ENCODE peak calls at places on chromosomes 3 and 15, in eight cellular contexts. P, H, C, Z, J, U, K and S are unnamed samples. For H3K27me3, the result is how much of the 10 kb centered on the place peaks cover.

GRCh38 chr15:38411902-38412301 is 42.0 kb upstream of the FAM98B start:
- DNase-seq in J (no peak), H (no peak), P (no peak), U (no peak), K (no peak), C (peak), Z (no peak), S (no peak)

GRCh38 chr3:124634210-124635168 is 95.8 kb upstream of the UMPS start:
- DNase-seq in C (no peak), H (no peak), J (no peak), K (no peak), U (no peak), Z (no peak), P (no peak), S (no peak)

GRCh38 chr3:179853176-179853575 is 183.6 kb downstream of the PEX5L start:
- DNase-seq in C (peak), H (no peak), K (no peak), Z (no peak), P (no peak), U (no peak), J (peak), S (peak)

GRCh38 chr3:53544357-53544756 is 49.9 kb downstream of the CACNA1D start:
- DNase-seq in C (no peak), K (no peak), Z (no peak), U (no peak), H (no peak), J (no peak), P (no peak), S (no peak)

GRCh38 chr15:95929232-95929846 is 401.2 kb upstream of the NR2F2 start:
- DNase-seq in K (no peak), Z (no peak), J (no peak), H (no peak), C (peak), U (no peak), P (no peak), S (no peak)

GRCh38 chr3:144394052-144394451 is 422.4 kb downstream of the DIPK2A start:
- DNase-seq in P (no peak), U (no peak), C (no peak), Z (no peak), J (no peak), H (no peak), K (no peak), S (peak)

GRCh38 chr3:52041118-52041847 is 15.1 kb downstream of the DUSP7 start:
- DNase-seq in K (no peak), H (no peak), C (no peak), U (peak), J (no peak), Z (no peak), P (no peak), S (no peak)

GRCh38 chr3:111872948-111873347 is 13.9 kb downstream of the PHLDB2 start:
- DNase-seq in P (no peak), U (no peak), H (no peak), Z (no peak), J (no peak), K (no peak), C (no peak), S (no peak)

GRCh38 chr3:76661527-76662250 is 378.2 kb upstream of the ROBO2 start:
- DNase-seq in K (no peak), P (no peak), H (no peak), J (no peak), C (no peak), U (no peak), Z (no peak), S (no peak)

GRCh38 chr3:99895706-99896441 is 78.2 kb downstream of the CMSS1 start:
- DNase-seq in K (no peak), Z (no peak), J (no peak), H (no peak), U (no peak), P (no peak), C (peak), S (peak)

GRCh38 chr3:10198761-10199688 is 34.3 kb downstream of the IRAK2 start:
- DNase-seq in C (peak), U (no peak), Z (peak), H (peak), P (peak), J (no peak), K (peak), S (peak)

GRCh38 chr15:78060232-78060631 is 17.3 kb downstream of the TBC1D2B start:
- DNase-seq in U (no peak), Z (no peak), K (no peak), C (no peak), J (no peak), P (no peak), H (no peak), S (no peak)

GRCh38 chr3:121545049-121545563 is 682 bp downstream of the POLQ start:
- DNase-seq in K (no peak), J (peak), C (peak), H (no peak), P (no peak), U (no peak), Z (no peak), S (peak)

GRCh38 chr3:190192807-190193206 is 72.1 kb upstream of the P3H2 start:
- DNase-seq in P (no peak), J (no peak), U (no peak), Z (no peak), C (peak), H (no peak), K (no peak), S (no peak)

GRCh38 chr15:45064386-45064785 is 41.4 kb downstream of the SORD start:
- DNase-seq in U (no peak), P (no peak), J (no peak), C (peak), H (no peak), K (no peak), Z (no peak), S (peak)

GRCh38 chr15:29978411-29979382 is 104.1 kb upstream of the GOLGA8J start:
- DNase-seq in H (no peak), K (no peak), P (no peak), J (no peak), C (peak), Z (no peak), U (no peak), S (no peak)

GRCh38 chr15:29862271-29862670 is 40.0 kb upstream of the TJP1 start:
- DNase-seq in K (no peak), P (no peak), U (no peak), J (no peak), Z (no peak), C (peak), H (no peak), S (no peak)

GRCh38 chr15:31801152-31801551 is 229.2 kb upstream of the CHRNA7 start:
- DNase-seq in H (peak), C (no peak), P (no peak), K (no peak), Z (no peak), U (no peak), J (peak), S (no peak)

GRCh38 chr3:141383555-141384129 is 15.3 kb downstream of the ZBTB38 start:
- DNase-seq in P (no peak), C (peak), Z (no peak), U (no peak), K (no peak), H (no peak), J (no peak), S (no peak)

GRCh38 chr15:52679232-52680040 is at the start of gene ATOSA:
- DNase-seq in U (peak), Z (peak), P (peak), C (peak), J (peak), K (peak), H (peak), S (peak)

GRCh38 chr3:117893638-117894037 is 1141.0 kb downstream of the IGSF11 start:
- DNase-seq in U (no peak), Z (no peak), H (no peak), C (no peak), J (no peak), K (no peak), P (no peak), S (no peak)

GRCh38 chr3:154886437-154886836 is 193.7 kb upstream of the MME start:
- DNase-seq in P (no peak), K (no peak), C (peak), H (no peak), J (no peak), Z (no peak), U (no peak), S (peak)

GRCh38 chr15:28919201-28919627 is 33.4 kb downstream of the APBA2 start:
- DNase-seq in K (no peak), H (no peak), J (no peak), Z (no peak), U (no peak), C (no peak), P (no peak), S (no peak)

GRCh38 chr15:83446417-83446816 is 724 bp upstream of the SH3GL3 start:
- DNase-seq in H (no peak), J (no peak), C (no peak), Z (no peak), P (no peak), U (no peak), K (no peak), S (no peak)

GRCh38 chr3:51709004-51709420 is 2.1 kb downstream of the GRM2 start:
- DNase-seq in C (no peak), U (no peak), H (peak), K (no peak), J (no peak), P (no peak), Z (peak), S (no peak)

GRCh38 chr15:55241895-55242294 is 45.2 kb upstream of the RSL24D1 start:
- DNase-seq in H (no peak), P (no peak), J (no peak), C (peak), K (no peak), Z (no peak), U (no peak), S (peak)

GRCh38 chr3:66428733-66429132 is 72.1 kb downstream of the LRIG1 start:
- DNase-seq in H (peak), K (no peak), Z (peak), U (peak), C (peak), P (peak), J (no peak), S (peak)

GRCh38 chr15:40454904-40455391 is 14.2 kb downstream of the BAHD1 start:
- DNase-seq in Z (no peak), C (peak), H (no peak), J (no peak), K (no peak), U (no peak), P (no peak), S (peak)

GRCh38 chr15:29872716-29873115 is 50.4 kb upstream of the TJP1 start:
- DNase-seq in C (no peak), U (peak), P (no peak), Z (no peak), K (no peak), J (no peak), H (no peak), S (no peak)

GRCh38 chr3:58082047-58082446 is 73.8 kb downstream of the FLNB start:
- DNase-seq in Z (peak), H (no peak), K (no peak), U (no peak), P (peak), C (peak), J (no peak), S (peak)

GRCh38 chr3:106880206-106880605 is 497.0 kb upstream of the CCDC54 start:
- DNase-seq in P (no peak), Z (no peak), C (no peak), H (no peak), U (no peak), K (no peak), J (peak), S (no peak)

GRCh38 chr15:57914350-57915055 is 151.0 kb downstream of the ALDH1A2 start:
- DNase-seq in K (no peak), Z (no peak), H (no peak), C (no peak), J (no peak), U (no peak), P (no peak), S (no peak)

GRCh38 chr3:129892857-129893615 is 475 bp downstream of the TMCC1 start:
- DNase-seq in P (peak), J (peak), C (peak), Z (peak), K (peak), U (peak), H (peak), S (no peak)

GRCh38 chr3:100063929-100064461 is 50.3 kb downstream of the FILIP1L start:
- DNase-seq in H (no peak), C (peak), K (no peak), U (no peak), Z (no peak), P (no peak), J (no peak), S (no peak)

GRCh38 chr3:38227989-38228388 is 37.6 kb upstream of the SLC22A13 start:
- DNase-seq in H (no peak), C (peak), J (no peak), K (no peak), P (no peak), Z (no peak), U (no peak), S (peak)

GRCh38 chr3:115062009-115062408 is 85.1 kb downstream of the ZBTB20 start:
- DNase-seq in U (no peak), C (no peak), Z (no peak), K (no peak), J (peak), H (no peak), P (no peak), S (no peak)

DNA sequence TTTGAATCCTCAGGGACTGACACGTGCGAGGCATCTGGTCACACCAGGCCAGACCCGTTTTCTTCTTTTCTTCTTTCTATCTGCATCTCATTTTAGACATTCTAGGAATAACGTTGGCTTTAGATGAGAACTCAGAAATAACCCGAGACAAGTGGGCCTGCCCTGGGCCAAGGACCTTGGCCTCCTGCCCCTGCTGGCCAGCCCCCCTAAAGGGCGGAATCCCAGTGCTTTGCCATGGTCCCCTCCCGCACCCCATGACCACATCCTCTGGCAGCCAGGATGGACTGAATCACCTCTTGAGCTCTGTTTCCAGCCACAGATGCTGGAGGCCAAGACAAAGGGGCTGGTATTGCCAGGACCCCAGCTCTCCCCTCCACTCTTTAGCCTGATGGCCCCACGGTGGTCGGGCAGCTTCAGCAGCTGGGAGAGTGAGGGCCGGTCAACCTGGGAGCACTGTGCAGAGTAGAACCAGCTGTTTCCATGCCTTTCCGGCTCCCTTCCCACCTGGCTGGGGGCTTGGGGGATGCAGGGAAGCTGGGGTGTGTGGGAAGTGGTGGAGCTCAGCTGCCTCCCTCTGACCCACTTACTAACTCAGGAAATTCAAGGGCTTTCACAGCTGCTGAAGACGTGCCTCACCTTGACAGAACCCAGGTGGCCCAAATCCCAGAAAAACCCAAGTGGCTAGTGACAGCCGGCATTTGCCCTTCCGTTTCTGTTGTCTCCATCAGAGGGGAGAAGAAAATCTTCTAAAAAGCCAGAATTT is 190.9 kb downstream of the FAM43A start:
- DNase-seq in C (no peak), Z (no peak), U (no peak), P (no peak), J (no peak), H (no peak), K (no peak), S (no peak)
- H3K4me3 ChIP-seq in C (no peak), Z (no peak), U (no peak), P (no peak), J (no peak), H (no peak), K (no peak), S (no peak)

GRCh38 chr3:71851878-71852277 is 66.9 kb upstream of the PROK2 start:
- DNase-seq in J (no peak), U (no peak), C (no peak), P (no peak), K (no peak), Z (no peak), H (no peak), S (no peak)
- H3K27me3 ChIP-seq in J (under half), U (under half), C (under half), P (under half), K (under half), Z (under half), H (under half), S (under half)

GRCh38 chr3:6861989-6862879 is 1.3 kb downstream of the GRM7 start:
- DNase-seq in C (no peak), H (no peak), U (no peak), J (no peak), K (no peak), Z (no peak), P (no peak), S (no peak)

GRCh38 chr3:6862880-6863195 is 1.9 kb downstream of the GRM7 start:
- DNase-seq in P (no peak), K (no peak), Z (no peak), J (no peak), C (no peak), U (no peak), H (no peak), S (no peak)

GRCh38 chr3:6860149-6860548 is 766 bp upstream of the GRM7 start:
- DNase-seq in C (no peak), J (no peak), U (no peak), H (no peak), Z (no peak), P (no peak), K (no peak), S (no peak)

GRCh38 chr3:6860911-6861330 is at the start of gene GRM7:
- DNase-seq in K (no peak), C (no peak), J (peak), Z (no peak), U (peak), P (no peak), H (peak), S (no peak)

GRCh38 chr3:6861331-6861988 is 545 bp downstream of the GRM7 start:
- DNase-seq in K (no peak), U (no peak), H (no peak), Z (no peak), P (no peak), J (peak), C (no peak), S (no peak)
- H3K4me3 ChIP-seq in K (no peak), U (no peak), H (no peak), Z (peak), P (peak), J (peak), C (no peak), S (no peak)

GRCh38 chr3:194618858-194619608 is 14.2 kb downstream of the TMEM44 start:
- DNase-seq in P (no peak), K (no peak), H (no peak), Z (no peak), U (no peak), J (no peak), C (no peak), S (no peak)

GRCh38 chr3:194617827-194618226 is 15.4 kb downstream of the TMEM44 start:
- DNase-seq in K (no peak), U (no peak), P (no peak), C (no peak), J (no peak), H (no peak), Z (no peak), S (no peak)

GRCh38 chr3:194617058-194617671 is 16.1 kb downstream of the TMEM44 start:
- DNase-seq in H (no peak), Z (no peak), J (no peak), U (no peak), P (no peak), C (no peak), K (no peak), S (no peak)

GRCh38 chr3:194619741-194620140 is 13.5 kb downstream of the TMEM44 start:
- DNase-seq in P (no peak), K (no peak), J (no peak), U (no peak), H (no peak), C (no peak), Z (no peak), S (no peak)

GRCh38 chr3:194615221-194615620 is 18.0 kb downstream of the TMEM44 start:
- DNase-seq in Z (no peak), C (peak), K (no peak), J (no peak), U (no peak), P (no peak), H (no peak), S (no peak)
- H3K27me3 ChIP-seq in Z (under half), C (under half), K (under half), J (under half), U (under half), P (under half), H (under half), S (under half)